ENCODE peak calls at places on chromosomes 4 and X, in five cellular contexts. L, F, I, V and O are unnamed samples.

GRCh38 chr4:118224239-118224829 is 128.5 kb downstream of the PRSS12 start:
- DNase-seq in L (no peak), F (no peak), I (peak; percentile 81), V (no peak), O (no peak)

GRCh38 chr4:7199771-7200441 is 7.6 kb downstream of the SORCS2 start:
- DNase-seq in L (no peak), F (peak; percentile 55), I (no peak), V (no peak), O (peak; percentile 33)

GRCh38 chr4:85147481-85148076 is 181.1 kb upstream of the WDFY3 start:
- DNase-seq in L (peak; percentile 49), F (no peak), I (peak; percentile 83), V (peak; percentile 49), O (peak; percentile 50)

GRCh38 chr4:7773401-7774187 is 166.1 kb downstream of the AFAP1 start:
- DNase-seq in L (no peak), F (peak; percentile 48), I (no peak), V (no peak), O (peak; percentile 27)

GRCh38 chr4:128859887-128860774 is 50.6 kb downstream of the JADE1 start:
- DNase-seq in L (no peak), F (no peak), I (peak; percentile 63), V (no peak), O (no peak)

GRCh38 chrX:111823068-111823467 is 52.9 kb upstream of the TRPC5OS start:
- DNase-seq in L (no peak), F (no peak), I (no peak), V (no peak), O (no peak)

GRCh38 chrX:115689931-115690330 is 129.0 kb downstream of the PLS3 start:
- DNase-seq in L (no peak), F (no peak), I (peak; percentile 43), V (no peak), O (no peak)

GRCh38 chrX:43661521-43662240 is 5.6 kb downstream of the MAOA start:
- DNase-seq in L (peak; percentile 39), F (no peak), I (peak; percentile 76), V (no peak), O (no peak)

GRCh38 chr4:60223098-60223497 is 977.0 kb upstream of the ADGRL3 start:
- DNase-seq in L (no peak), F (no peak), I (peak; percentile 41), V (no peak), O (no peak)

GRCh38 chr4:183201331-183201730 is 102.3 kb downstream of the WWC2 start:
- DNase-seq in L (no peak), F (no peak), I (peak; percentile 33), V (no peak), O (no peak)

GRCh38 chrX:57929373-57929772 is 19.1 kb upstream of the ZXDA start:
- DNase-seq in L (no peak), F (no peak), I (peak; percentile 49), V (no peak), O (no peak)

GRCh38 chrX:14936561-14936960 is 63.3 kb downstream of the MOSPD2 start:
- DNase-seq in L (no peak), F (no peak), I (peak; percentile 68), V (no peak), O (peak; percentile 35)

DNA sequence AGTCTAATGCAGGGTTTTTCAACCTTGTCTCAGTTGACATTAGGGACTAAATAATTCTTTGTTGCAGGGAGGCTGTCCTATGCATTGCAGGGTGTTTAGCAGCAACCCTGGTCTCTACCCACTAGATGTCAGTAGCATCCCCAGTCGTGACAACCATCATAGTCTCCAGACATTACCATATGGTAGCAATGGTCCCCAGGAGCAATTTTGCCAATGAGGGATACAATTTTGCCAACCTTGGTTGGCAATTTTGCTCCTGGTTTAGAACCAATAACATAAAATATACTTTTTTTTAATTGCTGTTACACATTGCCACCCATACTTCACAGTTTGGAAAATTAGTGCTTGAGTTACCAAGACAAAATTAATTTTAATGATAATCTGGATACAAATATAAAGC is 6.0 kb downstream of the EREG start:
- DNase-seq in L (no peak), F (no peak), I (peak; percentile 81), V (no peak), O (no peak)
- TF ChIP-seq CTCF in L (no peak), F (peak; percentile 20), I (peak; percentile 85), V (peak; percentile 41), O (peak; percentile 54)

GRCh38 chrX:132425744-132426318 is 63.0 kb downstream of the MBNL3 start:
- DNase-seq in L (no peak), F (no peak), I (no peak), V (no peak), O (no peak)

GRCh38 chrX:132426695-132427281 is 62.0 kb downstream of the MBNL3 start:
- DNase-seq in L (no peak), F (no peak), I (peak; percentile 68), V (no peak), O (no peak)

DNA sequence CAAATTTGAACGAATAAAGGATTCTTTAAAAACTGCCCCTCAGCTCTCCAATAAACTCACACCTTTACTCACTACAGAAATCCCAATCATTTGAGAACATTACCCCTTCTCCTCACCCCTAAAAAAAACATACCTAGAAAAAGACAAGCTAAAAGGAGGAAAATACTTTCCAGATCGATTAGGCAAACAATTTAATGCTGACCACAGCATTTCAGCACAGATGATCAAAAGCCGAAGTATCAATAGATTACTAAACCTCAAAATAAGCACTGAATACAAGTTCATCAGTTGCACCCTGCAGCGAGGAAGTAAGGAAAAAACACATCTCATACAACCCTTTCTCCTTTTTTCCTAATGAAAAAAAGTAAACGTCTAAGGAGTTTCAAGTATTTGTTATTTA is 65.5 kb downstream of the MBNL3 start:
- DNase-seq in L (no peak), F (no peak), I (no peak), V (no peak), O (no peak)
- H3K4me1 ChIP-seq in L (no peaks in the 10 kb centered on the region), F (no peaks in the 10 kb centered on the region), I (no peaks in the 10 kb centered on the region), V (no peaks in the 10 kb centered on the region), O (no peaks in the 10 kb centered on the region)

GRCh38 chrX:33175201-33175600 is 36.1 kb downstream of the DMD start:
- DNase-seq in L (no peak), F (no peak), I (no peak), V (no peak), O (no peak)
- H3K27me3 ChIP-seq in L (no peaks in the 10 kb centered on the region), F (no peaks in the 10 kb centered on the region), I (no peaks in the 10 kb centered on the region), V (no peaks in the 10 kb centered on the region), O (no peaks in the 10 kb centered on the region)

DNA sequence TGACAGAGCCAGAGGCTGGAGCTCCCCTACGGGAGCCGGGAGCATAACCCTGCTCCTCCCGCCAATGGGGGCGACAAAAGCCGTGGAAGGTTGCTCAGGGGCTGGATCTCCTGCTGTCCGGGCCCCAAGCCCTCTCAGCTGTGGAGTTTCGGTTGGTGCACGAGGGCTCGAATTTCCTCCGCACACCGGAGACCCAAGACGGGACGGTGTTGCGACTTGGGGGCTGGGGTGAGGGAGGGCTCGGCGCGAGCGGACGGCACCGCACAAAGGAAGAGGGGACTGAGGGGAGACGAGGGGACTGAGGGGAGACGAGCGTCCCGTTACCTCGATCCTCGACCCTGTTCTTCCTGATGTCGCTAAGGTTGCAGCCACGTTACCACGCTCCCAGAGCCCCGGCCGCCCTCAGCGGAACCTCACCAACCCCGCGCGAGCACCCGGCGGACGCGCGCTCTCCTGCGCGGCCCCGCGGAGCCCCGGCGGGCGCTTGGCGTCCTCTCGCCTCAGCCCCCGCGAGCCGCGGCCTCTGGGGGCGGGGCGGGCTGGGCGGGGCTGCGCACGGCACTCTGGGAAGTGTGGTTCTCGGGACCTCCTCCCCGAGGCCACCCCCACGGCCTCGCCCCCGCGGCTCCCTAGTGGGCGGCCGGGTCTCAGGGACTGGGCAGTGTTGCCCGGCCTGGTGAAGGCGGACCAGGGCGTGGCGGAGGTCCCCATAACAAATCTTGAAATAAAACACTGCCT is at the start of gene KLHL8:
- DNase-seq in L (peak; percentile 80), F (peak; percentile 93), I (peak; percentile 93), V (peak; percentile 88), O (peak; percentile 90)
- TF ChIP-seq CTCF in L (peak; percentile 1), F (no peak), I (peak; percentile 1), V (no peak), O (peak; percentile 4)